ENCODE peak calls at places on chromosomes 4 and X, in ten cellular contexts. One of them, this sample, is unnamed.

GRCh38 chr4:19803406-19803805 is 448.3 kb upstream of the SLIT2 start:
- DNase-seq in epithelial cell of prostate: no peak
- DNase-seq in choroid plexus epithelial cell: peak; percentile 25
- DNase-seq in lung: no peak
- DNase-seq in hypothalamus: no peak
- DNase-seq in KBM-7: no peak
- DNase-seq in hepatic stellate cell: no peak
- DNase-seq in amygdala: no peak
- DNase-seq in stimulated activated CD4-positive, alpha-beta T cell treated with anti-CD3 and anti-CD28 coated beads, Interleukin-4, amount 100 ng/mL, for 1 hour: no peak
- DNase-seq in activated T-cell treated with anti-CD3 and anti-CD28 coated beads, Interleukin-2, amount 50 U/mL, for 72 hours: no peak
- DNase-seq in this sample: no peak

GRCh38 chr4:110268790-110269189 is 70.4 kb upstream of the ELOVL6 start:
- DNase-seq in epithelial cell of prostate: no peak
- DNase-seq in choroid plexus epithelial cell: no peak
- DNase-seq in lung: no peak
- DNase-seq in hypothalamus: no peak
- DNase-seq in KBM-7: no peak
- DNase-seq in hepatic stellate cell: no peak
- DNase-seq in amygdala: no peak
- DNase-seq in stimulated activated CD4-positive, alpha-beta T cell treated with anti-CD3 and anti-CD28 coated beads, Interleukin-4, amount 100 ng/mL, for 1 hour: no peak
- DNase-seq in activated T-cell treated with anti-CD3 and anti-CD28 coated beads, Interleukin-2, amount 50 U/mL, for 72 hours: no peak
- DNase-seq in this sample: no peak

GRCh38 chrX:9037296-9037695 is 3.4 kb upstream of the FAM9B start:
- DNase-seq in epithelial cell of prostate: no peak
- DNase-seq in choroid plexus epithelial cell: no peak
- DNase-seq in lung: no peak
- DNase-seq in hypothalamus: no peak
- DNase-seq in KBM-7: no peak
- DNase-seq in hepatic stellate cell: no peak
- DNase-seq in amygdala: no peak
- DNase-seq in stimulated activated CD4-positive, alpha-beta T cell treated with anti-CD3 and anti-CD28 coated beads, Interleukin-4, amount 100 ng/mL, for 1 hour: no peak
- DNase-seq in activated T-cell treated with anti-CD3 and anti-CD28 coated beads, Interleukin-2, amount 50 U/mL, for 72 hours: no peak
- DNase-seq in this sample: no peak

GRCh38 chr4:163701915-163702314 is 207.4 kb downstream of the TMA16 start:
- DNase-seq in epithelial cell of prostate: no peak
- DNase-seq in choroid plexus epithelial cell: peak; percentile 55
- DNase-seq in lung: no peak
- DNase-seq in hypothalamus: no peak
- DNase-seq in KBM-7: no peak
- DNase-seq in hepatic stellate cell: no peak
- DNase-seq in amygdala: no peak
- DNase-seq in stimulated activated CD4-positive, alpha-beta T cell treated with anti-CD3 and anti-CD28 coated beads, Interleukin-4, amount 100 ng/mL, for 1 hour: no peak
- DNase-seq in activated T-cell treated with anti-CD3 and anti-CD28 coated beads, Interleukin-2, amount 50 U/mL, for 72 hours: no peak
- DNase-seq in this sample: no peak

GRCh38 chr4:1236103-1236641 is 12.8 kb downstream of the CTBP1 start:
- DNase-seq in epithelial cell of prostate: no peak
- DNase-seq in choroid plexus epithelial cell: no peak
- DNase-seq in lung: no peak
- DNase-seq in hypothalamus: no peak
- DNase-seq in KBM-7: no peak
- DNase-seq in hepatic stellate cell: no peak
- DNase-seq in amygdala: no peak
- DNase-seq in stimulated activated CD4-positive, alpha-beta T cell treated with anti-CD3 and anti-CD28 coated beads, Interleukin-4, amount 100 ng/mL, for 1 hour: no peak
- DNase-seq in activated T-cell treated with anti-CD3 and anti-CD28 coated beads, Interleukin-2, amount 50 U/mL, for 72 hours: no peak
- DNase-seq in this sample: no peak

GRCh38 chr4:24104173-24104572 is 214.3 kb upstream of the PPARGC1A start:
- DNase-seq in epithelial cell of prostate: no peak
- DNase-seq in choroid plexus epithelial cell: peak; percentile 59
- DNase-seq in lung: no peak
- DNase-seq in hypothalamus: no peak
- DNase-seq in KBM-7: no peak
- DNase-seq in hepatic stellate cell: no peak
- DNase-seq in amygdala: no peak
- DNase-seq in stimulated activated CD4-positive, alpha-beta T cell treated with anti-CD3 and anti-CD28 coated beads, Interleukin-4, amount 100 ng/mL, for 1 hour: no peak
- DNase-seq in activated T-cell treated with anti-CD3 and anti-CD28 coated beads, Interleukin-2, amount 50 U/mL, for 72 hours: no peak
- DNase-seq in this sample: no peak

GRCh38 chrX:37684426-37684825 is 1.2 kb upstream of the XK start:
- DNase-seq in epithelial cell of prostate: no peak
- DNase-seq in choroid plexus epithelial cell: no peak
- DNase-seq in lung: no peak
- DNase-seq in hypothalamus: no peak
- DNase-seq in KBM-7: no peak
- DNase-seq in hepatic stellate cell: peak; percentile 11
- DNase-seq in amygdala: no peak
- DNase-seq in stimulated activated CD4-positive, alpha-beta T cell treated with anti-CD3 and anti-CD28 coated beads, Interleukin-4, amount 100 ng/mL, for 1 hour: no peak
- DNase-seq in activated T-cell treated with anti-CD3 and anti-CD28 coated beads, Interleukin-2, amount 50 U/mL, for 72 hours: no peak
- DNase-seq in this sample: no peak

GRCh38 chr4:27198246-27198645 is 337.6 kb downstream of the STIM2 start:
- DNase-seq in epithelial cell of prostate: no peak
- DNase-seq in choroid plexus epithelial cell: no peak
- DNase-seq in lung: no peak
- DNase-seq in hypothalamus: no peak
- DNase-seq in KBM-7: no peak
- DNase-seq in hepatic stellate cell: no peak
- DNase-seq in amygdala: no peak
- DNase-seq in stimulated activated CD4-positive, alpha-beta T cell treated with anti-CD3 and anti-CD28 coated beads, Interleukin-4, amount 100 ng/mL, for 1 hour: no peak
- DNase-seq in activated T-cell treated with anti-CD3 and anti-CD28 coated beads, Interleukin-2, amount 50 U/mL, for 72 hours: no peak
- DNase-seq in this sample: no peak

GRCh38 chr4:73573794-73574528 is 46.3 kb downstream of the RASSF6 start:
- DNase-seq in epithelial cell of prostate: peak; percentile 10
- DNase-seq in choroid plexus epithelial cell: peak; percentile 96
- DNase-seq in lung: peak; percentile 67
- DNase-seq in hypothalamus: no peak
- DNase-seq in KBM-7: peak; percentile 62
- DNase-seq in hepatic stellate cell: peak; percentile 22
- DNase-seq in amygdala: no peak
- DNase-seq in stimulated activated CD4-positive, alpha-beta T cell treated with anti-CD3 and anti-CD28 coated beads, Interleukin-4, amount 100 ng/mL, for 1 hour: no peak
- DNase-seq in activated T-cell treated with anti-CD3 and anti-CD28 coated beads, Interleukin-2, amount 50 U/mL, for 72 hours: peak; percentile 23
- DNase-seq in this sample: peak; percentile 57

GRCh38 chrX:10450229-10450958 is 170.0 kb downstream of the MID1 start:
- DNase-seq in epithelial cell of prostate: no peak
- DNase-seq in choroid plexus epithelial cell: peak; percentile 80
- DNase-seq in lung: no peak
- DNase-seq in hypothalamus: no peak
- DNase-seq in KBM-7: no peak
- DNase-seq in hepatic stellate cell: peak; percentile 15
- DNase-seq in amygdala: no peak
- DNase-seq in stimulated activated CD4-positive, alpha-beta T cell treated with anti-CD3 and anti-CD28 coated beads, Interleukin-4, amount 100 ng/mL, for 1 hour: no peak
- DNase-seq in activated T-cell treated with anti-CD3 and anti-CD28 coated beads, Interleukin-2, amount 50 U/mL, for 72 hours: no peak
- DNase-seq in this sample: no peak

GRCh38 chr4:67721770-67722597 is 21.0 kb upstream of the UBA6 start:
- DNase-seq in epithelial cell of prostate: peak; percentile 81
- DNase-seq in choroid plexus epithelial cell: peak; percentile 58
- DNase-seq in lung: no peak
- DNase-seq in hypothalamus: no peak
- DNase-seq in KBM-7: no peak
- DNase-seq in hepatic stellate cell: no peak
- DNase-seq in amygdala: no peak
- DNase-seq in stimulated activated CD4-positive, alpha-beta T cell treated with anti-CD3 and anti-CD28 coated beads, Interleukin-4, amount 100 ng/mL, for 1 hour: no peak
- DNase-seq in activated T-cell treated with anti-CD3 and anti-CD28 coated beads, Interleukin-2, amount 50 U/mL, for 72 hours: no peak
- DNase-seq in this sample: no peak

GRCh38 chr4:31674313-31674947 is 954.3 kb downstream of the PCDH7 start:
- DNase-seq in epithelial cell of prostate: no peak
- DNase-seq in choroid plexus epithelial cell: peak; percentile 49
- DNase-seq in lung: no peak
- DNase-seq in hypothalamus: no peak
- DNase-seq in KBM-7: peak; percentile 16
- DNase-seq in hepatic stellate cell: no peak
- DNase-seq in amygdala: no peak
- DNase-seq in stimulated activated CD4-positive, alpha-beta T cell treated with anti-CD3 and anti-CD28 coated beads, Interleukin-4, amount 100 ng/mL, for 1 hour: no peak
- DNase-seq in activated T-cell treated with anti-CD3 and anti-CD28 coated beads, Interleukin-2, amount 50 U/mL, for 72 hours: no peak
- DNase-seq in this sample: no peak

GRCh38 chr4:175422331-175422730 is 389.7 kb downstream of the GPM6A start:
- DNase-seq in epithelial cell of prostate: no peak
- DNase-seq in choroid plexus epithelial cell: peak; percentile 67
- DNase-seq in lung: no peak
- DNase-seq in hypothalamus: no peak
- DNase-seq in KBM-7: no peak
- DNase-seq in hepatic stellate cell: peak; percentile 44
- DNase-seq in amygdala: no peak
- DNase-seq in stimulated activated CD4-positive, alpha-beta T cell treated with anti-CD3 and anti-CD28 coated beads, Interleukin-4, amount 100 ng/mL, for 1 hour: no peak
- DNase-seq in activated T-cell treated with anti-CD3 and anti-CD28 coated beads, Interleukin-2, amount 50 U/mL, for 72 hours: no peak
- DNase-seq in this sample: no peak

GRCh38 chrX:106936246-106936645 is 16.0 kb downstream of the CLDN2 start:
- DNase-seq in epithelial cell of prostate: no peak
- DNase-seq in choroid plexus epithelial cell: no peak
- DNase-seq in lung: no peak
- DNase-seq in hypothalamus: no peak
- DNase-seq in KBM-7: no peak
- DNase-seq in hepatic stellate cell: no peak
- DNase-seq in amygdala: no peak
- DNase-seq in stimulated activated CD4-positive, alpha-beta T cell treated with anti-CD3 and anti-CD28 coated beads, Interleukin-4, amount 100 ng/mL, for 1 hour: no peak
- DNase-seq in activated T-cell treated with anti-CD3 and anti-CD28 coated beads, Interleukin-2, amount 50 U/mL, for 72 hours: no peak
- DNase-seq in this sample: no peak

GRCh38 chr4:170651786-170652185 is 562.0 kb upstream of the AADAT start:
- DNase-seq in epithelial cell of prostate: no peak
- DNase-seq in choroid plexus epithelial cell: no peak
- DNase-seq in lung: no peak
- DNase-seq in hypothalamus: no peak
- DNase-seq in KBM-7: no peak
- DNase-seq in hepatic stellate cell: no peak
- DNase-seq in amygdala: no peak
- DNase-seq in stimulated activated CD4-positive, alpha-beta T cell treated with anti-CD3 and anti-CD28 coated beads, Interleukin-4, amount 100 ng/mL, for 1 hour: no peak
- DNase-seq in activated T-cell treated with anti-CD3 and anti-CD28 coated beads, Interleukin-2, amount 50 U/mL, for 72 hours: no peak
- DNase-seq in this sample: no peak

This sample was measured in NCI-H1930.